ENCODE peak calls at places on chromosomes 2 and 18, in five cellular contexts. One of them, this sample, is unnamed.

GRCh38 chr2:176581557-176582150 is 312.4 kb downstream of the MTX2 start:
- DNase-seq in pancreas: no peak
- DNase-seq in HCT116: no peak
- DNase-seq in uterus: no peak
- DNase-seq in tibial nerve: no peak
- DNase-seq in this sample: no peak

GRCh38 chr2:108965540-108966299 is 23.3 kb downstream of the EDAR start:
- DNase-seq in HCT116: no peak
- DNase-seq in pancreas: no peak
- DNase-seq in uterus: no peak
- DNase-seq in tibial nerve: no peak
- DNase-seq in this sample: no peak

GRCh38 chr2:12739721-12740254 is 23.1 kb downstream of the TRIB2 start:
- DNase-seq in HCT116: no peak
- DNase-seq in uterus: no peak
- DNase-seq in tibial nerve: no peak
- DNase-seq in pancreas: no peak
- DNase-seq in this sample: no peak

GRCh38 chr18:13381331-13381730 is 162.8 kb downstream of the LDLRAD4 start:
- DNase-seq in pancreas: no peak
- DNase-seq in tibial nerve: no peak
- DNase-seq in HCT116: no peak
- DNase-seq in uterus: no peak
- DNase-seq in this sample: no peak

GRCh38 chr2:120712180-120712678 is 23.4 kb upstream of the GLI2 start:
- DNase-seq in tibial nerve: no peak
- DNase-seq in HCT116: no peak
- DNase-seq in pancreas: no peak
- DNase-seq in uterus: no peak
- DNase-seq in this sample: no peak

GRCh38 chr2:224004105-224004715 is 34.9 kb downstream of the SERPINE2 start:
- DNase-seq in HCT116: no peak
- DNase-seq in uterus: no peak
- DNase-seq in pancreas: no peak
- DNase-seq in tibial nerve: no peak
- DNase-seq in this sample: no peak

GRCh38 chr2:236749346-236749745 is 179.7 kb downstream of the ACKR3 start:
- DNase-seq in uterus: no peak
- DNase-seq in HCT116: no peak
- DNase-seq in pancreas: no peak
- DNase-seq in tibial nerve: no peak
- DNase-seq in this sample: no peak

GRCh38 chr18:3511980-3512379 is 62.0 kb downstream of the TGIF1 start:
- DNase-seq in uterus: no peak
- DNase-seq in pancreas: no peak
- DNase-seq in HCT116: no peak
- DNase-seq in tibial nerve: no peak
- DNase-seq in this sample: peak

GRCh38 chr2:40384714-40385113 is 67.2 kb downstream of the SLC8A1 start:
- DNase-seq in tibial nerve: no peak
- DNase-seq in HCT116: no peak
- DNase-seq in pancreas: no peak
- DNase-seq in uterus: no peak
- DNase-seq in this sample: peak

GRCh38 chr18:22813648-22814328 is 119.3 kb upstream of the RBBP8 start:
- DNase-seq in pancreas: no peak
- DNase-seq in HCT116: no peak
- DNase-seq in uterus: no peak
- DNase-seq in tibial nerve: no peak
- DNase-seq in this sample: no peak

GRCh38 chr2:19362652-19363473 is 4.4 kb upstream of the OSR1 start:
- DNase-seq in pancreas: no peak
- DNase-seq in HCT116: peak
- DNase-seq in uterus: peak
- DNase-seq in tibial nerve: peak
- DNase-seq in this sample: peak

GRCh38 chr2:71551631-71551915 is 98.2 kb downstream of the DYSF start:
- DNase-seq in uterus: no peak
- DNase-seq in HCT116: no peak
- DNase-seq in pancreas: no peak
- DNase-seq in tibial nerve: no peak
- DNase-seq in this sample: no peak

GRCh38 chr2:216571909-216572513 is 61.2 kb upstream of the IGFBP2 start:
- DNase-seq in tibial nerve: no peak
- DNase-seq in HCT116: no peak
- DNase-seq in uterus: no peak
- DNase-seq in pancreas: no peak
- DNase-seq in this sample: no peak
- H3K27ac ChIP-seq in tibial nerve: no peak
- H3K27ac ChIP-seq in HCT116: no peak
- H3K27ac ChIP-seq in uterus: peak
- H3K27ac ChIP-seq in pancreas: no peak
- H3K27ac ChIP-seq in this sample: no peak

GRCh38 chr18:12306752-12307151 is 1.3 kb upstream of the TUBB6 start:
- DNase-seq in HCT116: no peak
- DNase-seq in uterus: no peak
- DNase-seq in pancreas: no peak
- DNase-seq in tibial nerve: no peak
- DNase-seq in this sample: no peak

GRCh38 chr18:12308386-12309100 is 502 bp downstream of the TUBB6 start:
- DNase-seq in uterus: peak
- DNase-seq in tibial nerve: peak
- DNase-seq in pancreas: peak
- DNase-seq in HCT116: no peak
- DNase-seq in this sample: peak

GRCh38 chr18:12307251-12307736 is 747 bp upstream of the TUBB6 start:
- DNase-seq in uterus: peak
- DNase-seq in pancreas: no peak
- DNase-seq in tibial nerve: peak
- DNase-seq in HCT116: no peak
- DNase-seq in this sample: no peak

GRCh38 chr18:12309683-12310198 is 1.7 kb downstream of the TUBB6 start:
- DNase-seq in tibial nerve: no peak
- DNase-seq in uterus: no peak
- DNase-seq in pancreas: no peak
- DNase-seq in HCT116: no peak
- DNase-seq in this sample: no peak

DNA sequence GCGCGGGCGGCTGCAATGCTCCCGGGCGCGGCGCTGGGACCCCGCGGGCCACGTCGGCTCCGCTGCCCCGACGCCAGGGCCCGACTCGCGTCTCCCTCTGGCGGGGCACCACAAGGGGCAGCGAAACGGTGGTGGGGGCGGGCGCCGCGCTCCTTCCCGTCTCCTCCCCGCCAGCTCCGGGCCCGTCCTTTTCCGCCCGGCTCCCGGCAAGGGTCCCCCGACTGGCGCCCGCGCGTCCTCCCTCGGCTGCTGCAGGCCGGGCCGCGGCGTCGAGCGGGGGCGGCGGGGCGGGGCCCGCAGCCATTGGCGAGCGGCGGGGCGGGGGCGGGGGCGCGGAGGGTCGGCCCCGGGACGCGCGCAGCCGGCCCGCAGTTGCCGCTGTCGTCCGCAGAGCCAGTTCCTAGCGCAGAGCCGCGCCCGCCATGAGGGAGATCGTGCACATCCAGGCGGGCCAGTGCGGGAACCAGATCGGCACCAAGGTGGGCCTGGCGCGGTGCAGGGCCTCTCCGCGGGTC is at the start of gene TUBB6:
- DNase-seq in uterus: peak
- DNase-seq in HCT116: no peak
- DNase-seq in pancreas: peak
- DNase-seq in tibial nerve: peak
- DNase-seq in this sample: no peak
- TF ChIP-seq CTCF in uterus: no peak
- TF ChIP-seq CTCF in HCT116: no peak
- TF ChIP-seq CTCF in pancreas: no peak
- TF ChIP-seq CTCF in tibial nerve: no peak
- TF ChIP-seq CTCF in this sample: no peak

GRCh38 chr2:43576983-43577892 is 18.6 kb downstream of the THADA start:
- DNase-seq in uterus: no peak
- DNase-seq in HCT116: no peak
- DNase-seq in pancreas: no peak
- DNase-seq in tibial nerve: no peak
- DNase-seq in this sample: peak
- H3K27ac ChIP-seq in uterus: peak
- H3K27ac ChIP-seq in HCT116: no peak
- H3K27ac ChIP-seq in pancreas: no peak
- H3K27ac ChIP-seq in tibial nerve: no peak
- H3K27ac ChIP-seq in this sample: no peak

GRCh38 chr2:144234115-144234772 is 285.7 kb downstream of the ZEB2 start:
- DNase-seq in tibial nerve: no peak
- DNase-seq in HCT116: no peak
- DNase-seq in uterus: no peak
- DNase-seq in pancreas: no peak
- DNase-seq in this sample: no peak
- TF ChIP-seq CTCF in tibial nerve: no peak
- TF ChIP-seq CTCF in HCT116: no peak
- TF ChIP-seq CTCF in uterus: no peak
- TF ChIP-seq CTCF in pancreas: no peak
- TF ChIP-seq CTCF in this sample: no peak

GRCh38 chr2:229901819-229902218 is 20.0 kb downstream of the TRIP12 start:
- DNase-seq in uterus: no peak
- DNase-seq in tibial nerve: no peak
- DNase-seq in HCT116: peak
- DNase-seq in pancreas: no peak
- DNase-seq in this sample: no peak
- H3K27ac ChIP-seq in uterus: no peak
- H3K27ac ChIP-seq in tibial nerve: no peak
- H3K27ac ChIP-seq in HCT116: peak
- H3K27ac ChIP-seq in pancreas: no peak
- H3K27ac ChIP-seq in this sample: no peak

DNA sequence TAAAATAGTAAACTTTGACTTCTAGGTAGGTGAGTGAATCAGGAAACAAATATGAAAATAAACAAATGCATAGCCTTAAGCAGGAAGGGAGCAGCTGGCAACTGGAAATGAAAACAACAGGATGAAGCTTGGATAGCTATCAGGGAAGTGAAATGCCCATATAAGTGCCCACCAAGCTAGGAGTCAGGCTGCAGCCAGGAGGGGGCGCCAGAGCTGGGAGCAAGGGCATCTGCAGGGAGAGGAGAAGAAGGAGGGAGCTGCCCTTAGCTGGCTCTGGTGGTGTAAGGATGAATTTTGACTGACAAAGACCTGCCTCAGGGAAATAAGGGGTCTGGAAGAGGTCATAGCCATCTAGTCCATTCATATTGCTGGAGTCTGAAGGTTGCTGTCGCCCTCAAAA is 298.3 kb downstream of the TDRD15 start:
- DNase-seq in uterus: no peak
- DNase-seq in HCT116: no peak
- DNase-seq in pancreas: no peak
- DNase-seq in tibial nerve: no peak
- DNase-seq in this sample: no peak
- TF ChIP-seq CTCF in uterus: no peak
- TF ChIP-seq CTCF in HCT116: peak
- TF ChIP-seq CTCF in pancreas: no peak
- TF ChIP-seq CTCF in tibial nerve: no peak
- TF ChIP-seq CTCF in this sample: peak

GRCh38 chr2:98604547-98604946 is 3.8 kb downstream of the COA5 start:
- DNase-seq in tibial nerve: no peak
- DNase-seq in uterus: no peak
- DNase-seq in HCT116: no peak
- DNase-seq in pancreas: no peak
- DNase-seq in this sample: no peak
- H3K27ac ChIP-seq in tibial nerve: no peak
- H3K27ac ChIP-seq in uterus: no peak
- H3K27ac ChIP-seq in HCT116: no peak
- H3K27ac ChIP-seq in pancreas: no peak
- H3K27ac ChIP-seq in this sample: no peak

GRCh38 chr18:58820251-58820650 is 44.4 kb upstream of the ZNF532 start:
- DNase-seq in HCT116: no peak
- DNase-seq in pancreas: no peak
- DNase-seq in tibial nerve: no peak
- DNase-seq in uterus: no peak
- DNase-seq in this sample: no peak

GRCh38 chr18:58819051-58819450 is 45.6 kb upstream of the ZNF532 start:
- DNase-seq in uterus: no peak
- DNase-seq in HCT116: no peak
- DNase-seq in pancreas: no peak
- DNase-seq in tibial nerve: no peak
- DNase-seq in this sample: no peak

GRCh38 chr18:58822944-58823343 is 41.7 kb upstream of the ZNF532 start:
- DNase-seq in pancreas: no peak
- DNase-seq in tibial nerve: no peak
- DNase-seq in HCT116: no peak
- DNase-seq in uterus: no peak
- DNase-seq in this sample: no peak

GRCh38 chr18:58827425-58827824 is 37.3 kb upstream of the ZNF532 start:
- DNase-seq in HCT116: no peak
- DNase-seq in pancreas: no peak
- DNase-seq in tibial nerve: no peak
- DNase-seq in uterus: no peak
- DNase-seq in this sample: no peak

DNA sequence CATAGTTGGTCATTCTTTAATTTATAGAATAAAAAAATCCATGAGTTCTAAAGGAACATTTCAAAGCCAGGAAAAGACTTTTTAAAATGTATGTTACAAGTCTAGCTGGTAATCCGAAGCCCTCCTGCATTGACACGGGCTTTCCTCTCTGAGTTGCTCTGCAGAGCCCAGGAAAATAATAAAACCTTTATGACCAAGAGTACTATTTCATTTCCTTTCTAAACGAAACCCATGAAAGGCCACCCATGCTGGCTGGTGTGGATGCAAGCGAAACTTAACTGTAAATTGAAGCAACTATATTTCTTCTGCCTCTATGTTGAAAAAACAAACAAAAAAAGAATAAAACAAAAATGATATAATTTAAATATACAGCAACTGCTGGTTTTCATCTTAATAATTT is 41.3 kb upstream of the ZNF532 start:
- DNase-seq in tibial nerve: no peak
- DNase-seq in pancreas: no peak
- DNase-seq in uterus: no peak
- DNase-seq in HCT116: no peak
- DNase-seq in this sample: no peak
- TF ChIP-seq CTCF in tibial nerve: no peak
- TF ChIP-seq CTCF in pancreas: no peak
- TF ChIP-seq CTCF in uterus: no peak
- TF ChIP-seq CTCF in HCT116: no peak
- TF ChIP-seq CTCF in this sample: no peak

GRCh38 chr2:112698834-112699515 is 21.8 kb upstream of the NT5DC4 start:
- DNase-seq in tibial nerve: no peak
- DNase-seq in uterus: no peak
- DNase-seq in HCT116: no peak
- DNase-seq in pancreas: no peak
- DNase-seq in this sample: no peak

GRCh38 chr2:112701092-112701491 is 19.7 kb upstream of the NT5DC4 start:
- DNase-seq in uterus: no peak
- DNase-seq in tibial nerve: no peak
- DNase-seq in pancreas: no peak
- DNase-seq in HCT116: no peak
- DNase-seq in this sample: no peak

GRCh38 chr2:112703684-112704083 is 17.1 kb upstream of the NT5DC4 start:
- DNase-seq in pancreas: no peak
- DNase-seq in uterus: no peak
- DNase-seq in tibial nerve: no peak
- DNase-seq in HCT116: no peak
- DNase-seq in this sample: no peak

GRCh38 chr2:112705576-112705975 is 15.2 kb upstream of the NT5DC4 start:
- DNase-seq in uterus: no peak
- DNase-seq in HCT116: no peak
- DNase-seq in pancreas: no peak
- DNase-seq in tibial nerve: no peak
- DNase-seq in this sample: no peak

GRCh38 chr2:112700004-112700667 is 20.7 kb upstream of the NT5DC4 start:
- DNase-seq in tibial nerve: no peak
- DNase-seq in pancreas: no peak
- DNase-seq in uterus: no peak
- DNase-seq in HCT116: no peak
- DNase-seq in this sample: no peak
- H3K27ac ChIP-seq in tibial nerve: no peak
- H3K27ac ChIP-seq in pancreas: no peak
- H3K27ac ChIP-seq in uterus: no peak
- H3K27ac ChIP-seq in HCT116: no peak
- H3K27ac ChIP-seq in this sample: no peak